ENCODE peak calls at places on chromosomes 1 and 21, in five cellular contexts. Z is T-helper 2 cell, M is iris pigment epithelial cell, Y is left colon, O is hepatic stellate cell. F is an unnamed sample.
A peak's percentile ranks its signal among the peaks of the same experiment; 100 is the strongest.

GRCh38 chr21:38914531-38915385 is 109.0 kb downstream of the ETS2 start:
- DNase-seq in Z (no peak), M (peak; percentile 35), Y (peak; percentile 53), O (no peak), F (no peak)

GRCh38 chr1:27179373-27179772 is 24.4 kb upstream of the SLC9A1 start:
- DNase-seq in Z (no peak), M (peak; percentile 46), Y (no peak), O (no peak), F (no peak)

GRCh38 chr1:78840447-78841251 is 165.9 kb downstream of the ADGRL4 start:
- DNase-seq in Z (no peak), M (peak; percentile 90), Y (no peak), O (peak; percentile 47), F (no peak)

GRCh38 chr1:208437416-208437815 is 193.2 kb upstream of the PLXNA2 start:
- DNase-seq in Z (no peak), M (peak; percentile 17), Y (no peak), O (no peak), F (no peak)

GRCh38 chr1:58848818-58849411 is 65.1 kb upstream of the JUN start:
- DNase-seq in Z (no peak), M (peak; percentile 97), Y (peak; percentile 51), O (peak; percentile 76), F (no peak)

GRCh38 chr1:225710804-225711203 is 57.9 kb upstream of the ENAH start:
- DNase-seq in Z (no peak), M (peak; percentile 26), Y (no peak), O (no peak), F (no peak)

GRCh38 chr1:224411766-224412165 is 22.8 kb downstream of the WDR26 start:
- DNase-seq in Z (no peak), M (peak; percentile 22), Y (no peak), O (no peak), F (no peak)

GRCh38 chr1:84539972-84540371 is 33.6 kb upstream of the GNG5 start:
- DNase-seq in Z (no peak), M (peak; percentile 20), Y (no peak), O (peak; percentile 15), F (no peak)

GRCh38 chr1:174068000-174068399 is 45.8 kb upstream of the RC3H1 start:
- DNase-seq in Z (no peak), M (peak; percentile 68), Y (no peak), O (no peak), F (no peak)

GRCh38 chr1:16148329-16149092 is 7.4 kb downstream of the EPHA2 start:
- DNase-seq in Z (no peak), M (no peak), Y (no peak), O (no peak), F (no peak)

GRCh38 chr1:101178341-101178687 is 58.5 kb upstream of the S1PR1 start:
- DNase-seq in Z (no peak), M (no peak), Y (no peak), O (no peak), F (no peak)

GRCh38 chr1:64323882-64324281 is 120.5 kb downstream of the UBE2U start:
- DNase-seq in Z (no peak), M (no peak), Y (no peak), O (no peak), F (no peak)

GRCh38 chr21:25457411-25457810 is 149.9 kb downstream of the MRPL39 start:
- DNase-seq in Z (no peak), M (peak; percentile 87), Y (no peak), O (peak; percentile 28), F (no peak)

GRCh38 chr1:44068442-44068861 is 37.2 kb upstream of the SLC6A9 start:
- DNase-seq in Z (no peak), M (no peak), Y (no peak), O (no peak), F (no peak)